ENCODE peak calls at places on chromosomes 4 and X, in eight cellular contexts. One of them, this sample, is unnamed.

GRCh38 chr4:156390599-156391296 is 437.1 kb upstream of the CTSO start:
- DNase-seq in ovary: no peak
- DNase-seq in endothelial cell of umbilical vein: no peak
- DNase-seq in stomach: no peak
- DNase-seq in sigmoid colon: no peak
- DNase-seq in adrenal gland: no peak
- DNase-seq in A549: no peak
- DNase-seq in heart left ventricle: no peak
- DNase-seq in this sample: no peak

GRCh38 chr4:102564399-102564921 is 63.3 kb downstream of the NFKB1 start:
- DNase-seq in ovary: no peak
- DNase-seq in endothelial cell of umbilical vein: no peak
- DNase-seq in stomach: no peak
- DNase-seq in sigmoid colon: no peak
- DNase-seq in adrenal gland: no peak
- DNase-seq in A549: no peak
- DNase-seq in heart left ventricle: no peak
- DNase-seq in this sample: no peak

GRCh38 chr4:116361782-116362181 is 723.6 kb downstream of the TRAM1L1 start:
- DNase-seq in ovary: no peak
- DNase-seq in endothelial cell of umbilical vein: no peak
- DNase-seq in stomach: no peak
- DNase-seq in sigmoid colon: no peak
- DNase-seq in adrenal gland: no peak
- DNase-seq in A549: no peak
- DNase-seq in heart left ventricle: no peak
- DNase-seq in this sample: peak; percentile 27

GRCh38 chr4:111400736-111401135 is 744.5 kb upstream of the FAM241A start:
- DNase-seq in ovary: no peak
- DNase-seq in endothelial cell of umbilical vein: peak; percentile 39
- DNase-seq in stomach: no peak
- DNase-seq in sigmoid colon: no peak
- DNase-seq in adrenal gland: no peak
- DNase-seq in A549: no peak
- DNase-seq in heart left ventricle: peak; percentile 21
- DNase-seq in this sample: no peak

GRCh38 chrX:141278306-141278705 is 36.0 kb upstream of the SPANXC start:
- DNase-seq in ovary: no peak
- DNase-seq in endothelial cell of umbilical vein: peak; percentile 29
- DNase-seq in stomach: no peak
- DNase-seq in sigmoid colon: no peak
- DNase-seq in adrenal gland: peak; percentile 25
- DNase-seq in A549: peak; percentile 22
- DNase-seq in heart left ventricle: no peak
- DNase-seq in this sample: peak; percentile 41

GRCh38 chr4:105605493-105605892 is 53.1 kb downstream of the ARHGEF38 start:
- DNase-seq in ovary: no peak
- DNase-seq in endothelial cell of umbilical vein: no peak
- DNase-seq in stomach: no peak
- DNase-seq in sigmoid colon: no peak
- DNase-seq in adrenal gland: no peak
- DNase-seq in A549: no peak
- DNase-seq in heart left ventricle: no peak
- DNase-seq in this sample: no peak

GRCh38 chr4:111494471-111494870 is 650.8 kb upstream of the FAM241A start:
- DNase-seq in ovary: no peak
- DNase-seq in endothelial cell of umbilical vein: no peak
- DNase-seq in stomach: no peak
- DNase-seq in sigmoid colon: no peak
- DNase-seq in adrenal gland: no peak
- DNase-seq in A549: no peak
- DNase-seq in heart left ventricle: no peak
- DNase-seq in this sample: no peak

GRCh38 chrX:16585486-16586370 is 64.2 kb upstream of the S100G start:
- DNase-seq in ovary: no peak
- DNase-seq in endothelial cell of umbilical vein: peak; percentile 57
- DNase-seq in stomach: no peak
- DNase-seq in sigmoid colon: no peak
- DNase-seq in adrenal gland: no peak
- DNase-seq in A549: no peak
- DNase-seq in heart left ventricle: no peak
- DNase-seq in this sample: no peak

GRCh38 chr4:159158083-159158617 is 55.3 kb downstream of the RAPGEF2 start:
- DNase-seq in ovary: no peak
- DNase-seq in endothelial cell of umbilical vein: peak; percentile 55
- DNase-seq in stomach: no peak
- DNase-seq in sigmoid colon: no peak
- DNase-seq in adrenal gland: no peak
- DNase-seq in A549: no peak
- DNase-seq in heart left ventricle: no peak
- DNase-seq in this sample: no peak

GRCh38 chrX:12877386-12877785 is 10.5 kb downstream of the TLR7 start:
- DNase-seq in ovary: no peak
- DNase-seq in endothelial cell of umbilical vein: peak; percentile 70
- DNase-seq in stomach: no peak
- DNase-seq in sigmoid colon: no peak
- DNase-seq in adrenal gland: no peak
- DNase-seq in A549: no peak
- DNase-seq in heart left ventricle: no peak
- DNase-seq in this sample: no peak

GRCh38 chr4:48129307-48130014 is 4.6 kb downstream of the TXK start:
- DNase-seq in ovary: peak; percentile 17
- DNase-seq in endothelial cell of umbilical vein: no peak
- DNase-seq in stomach: no peak
- DNase-seq in sigmoid colon: no peak
- DNase-seq in adrenal gland: no peak
- DNase-seq in A549: peak; percentile 7
- DNase-seq in heart left ventricle: no peak
- DNase-seq in this sample: no peak

GRCh38 chrX:23694606-23695005 is 27.3 kb downstream of the PRDX4 start:
- DNase-seq in ovary: peak; percentile 50
- DNase-seq in endothelial cell of umbilical vein: peak; percentile 42
- DNase-seq in stomach: peak; percentile 64
- DNase-seq in sigmoid colon: peak; percentile 82
- DNase-seq in adrenal gland: peak; percentile 71
- DNase-seq in A549: peak; percentile 77
- DNase-seq in heart left ventricle: peak; percentile 50
- DNase-seq in this sample: peak; percentile 78

GRCh38 chrX:140971385-140971784 is 31.0 kb upstream of the SPANXB1 start:
- DNase-seq in ovary: no peak
- DNase-seq in endothelial cell of umbilical vein: no peak
- DNase-seq in stomach: no peak
- DNase-seq in sigmoid colon: no peak
- DNase-seq in adrenal gland: no peak
- DNase-seq in A549: no peak
- DNase-seq in heart left ventricle: no peak
- DNase-seq in this sample: no peak

GRCh38 chrX:13090261-13091110 is 46.1 kb upstream of the FAM9C start:
- DNase-seq in ovary: no peak
- DNase-seq in endothelial cell of umbilical vein: peak; percentile 87
- DNase-seq in stomach: no peak
- DNase-seq in sigmoid colon: no peak
- DNase-seq in adrenal gland: no peak
- DNase-seq in A549: no peak
- DNase-seq in heart left ventricle: no peak
- DNase-seq in this sample: no peak

GRCh38 chr4:2449051-2449450 is 19.9 kb upstream of the RNF4 start:
- DNase-seq in ovary: no peak
- DNase-seq in endothelial cell of umbilical vein: no peak
- DNase-seq in stomach: no peak
- DNase-seq in sigmoid colon: no peak
- DNase-seq in adrenal gland: no peak
- DNase-seq in A549: no peak
- DNase-seq in heart left ventricle: no peak
- DNase-seq in this sample: no peak

GRCh38 chr4:53672873-53673272 is 81.6 kb upstream of the LNX1 start:
- DNase-seq in ovary: no peak
- DNase-seq in endothelial cell of umbilical vein: no peak
- DNase-seq in stomach: no peak
- DNase-seq in sigmoid colon: no peak
- DNase-seq in adrenal gland: no peak
- DNase-seq in A549: no peak
- DNase-seq in heart left ventricle: no peak
- DNase-seq in this sample: no peak

GRCh38 chr4:56276547-56276946 is 110.7 kb downstream of the AASDH start:
- DNase-seq in ovary: no peak
- DNase-seq in endothelial cell of umbilical vein: no peak
- DNase-seq in stomach: no peak
- DNase-seq in sigmoid colon: no peak
- DNase-seq in adrenal gland: no peak
- DNase-seq in A549: no peak
- DNase-seq in heart left ventricle: no peak
- DNase-seq in this sample: no peak

GRCh38 chr4:170675568-170676262 is 586.0 kb upstream of the AADAT start:
- DNase-seq in ovary: no peak
- DNase-seq in endothelial cell of umbilical vein: no peak
- DNase-seq in stomach: no peak
- DNase-seq in sigmoid colon: no peak
- DNase-seq in adrenal gland: no peak
- DNase-seq in A549: no peak
- DNase-seq in heart left ventricle: no peak
- DNase-seq in this sample: no peak

GRCh38 chrX:1481636-1482529 is 29.2 kb upstream of the ASMTL start:
- DNase-seq in ovary: no peak
- DNase-seq in endothelial cell of umbilical vein: peak; percentile 67
- DNase-seq in stomach: peak; percentile 57
- DNase-seq in sigmoid colon: peak; percentile 78
- DNase-seq in adrenal gland: peak; percentile 68
- DNase-seq in A549: peak; percentile 87
- DNase-seq in heart left ventricle: peak; percentile 77
- DNase-seq in this sample: peak; percentile 77

GRCh38 chr4:18844726-18845125 is 823.2 kb upstream of the LCORL start:
- DNase-seq in ovary: no peak
- DNase-seq in endothelial cell of umbilical vein: no peak
- DNase-seq in stomach: no peak
- DNase-seq in sigmoid colon: no peak
- DNase-seq in adrenal gland: no peak
- DNase-seq in A549: no peak
- DNase-seq in heart left ventricle: no peak
- DNase-seq in this sample: no peak

GRCh38 chrX:135740683-135741149 is 27.3 kb downstream of the CT45A3 start:
- DNase-seq in ovary: no peak
- DNase-seq in endothelial cell of umbilical vein: peak; percentile 6
- DNase-seq in stomach: peak; percentile 35
- DNase-seq in sigmoid colon: no peak
- DNase-seq in adrenal gland: peak; percentile 32
- DNase-seq in A549: peak; percentile 44
- DNase-seq in heart left ventricle: no peak
- DNase-seq in this sample: peak; percentile 12

GRCh38 chrX:123745511-123745910 is 12.7 kb upstream of the THOC2 start:
- DNase-seq in ovary: no peak
- DNase-seq in endothelial cell of umbilical vein: no peak
- DNase-seq in stomach: no peak
- DNase-seq in sigmoid colon: no peak
- DNase-seq in adrenal gland: no peak
- DNase-seq in A549: no peak
- DNase-seq in heart left ventricle: no peak
- DNase-seq in this sample: no peak

GRCh38 chr4:127291316-127291715 is 341.4 kb upstream of the INTU start:
- DNase-seq in ovary: no peak
- DNase-seq in endothelial cell of umbilical vein: no peak
- DNase-seq in stomach: no peak
- DNase-seq in sigmoid colon: no peak
- DNase-seq in adrenal gland: no peak
- DNase-seq in A549: no peak
- DNase-seq in heart left ventricle: no peak
- DNase-seq in this sample: no peak

GRCh38 chrX:11399481-11399880 is 106.3 kb downstream of the AMELX start:
- DNase-seq in ovary: no peak
- DNase-seq in endothelial cell of umbilical vein: no peak
- DNase-seq in stomach: no peak
- DNase-seq in sigmoid colon: no peak
- DNase-seq in adrenal gland: no peak
- DNase-seq in A549: no peak
- DNase-seq in heart left ventricle: no peak
- DNase-seq in this sample: no peak
- H3K4me1 ChIP-seq in ovary: peaks cover 6% of the 10 kb centered on the region
- H3K4me1 ChIP-seq in endothelial cell of umbilical vein: no peaks in the 10 kb centered on the region
- H3K4me1 ChIP-seq in stomach: no peaks in the 10 kb centered on the region
- H3K4me1 ChIP-seq in sigmoid colon: no peaks in the 10 kb centered on the region
- H3K4me1 ChIP-seq in adrenal gland: no peaks in the 10 kb centered on the region
- H3K4me1 ChIP-seq in A549: no peaks in the 10 kb centered on the region
- H3K4me1 ChIP-seq in heart left ventricle: no peaks in the 10 kb centered on the region
- H3K4me1 ChIP-seq in this sample: no peaks in the 10 kb centered on the region

DNA sequence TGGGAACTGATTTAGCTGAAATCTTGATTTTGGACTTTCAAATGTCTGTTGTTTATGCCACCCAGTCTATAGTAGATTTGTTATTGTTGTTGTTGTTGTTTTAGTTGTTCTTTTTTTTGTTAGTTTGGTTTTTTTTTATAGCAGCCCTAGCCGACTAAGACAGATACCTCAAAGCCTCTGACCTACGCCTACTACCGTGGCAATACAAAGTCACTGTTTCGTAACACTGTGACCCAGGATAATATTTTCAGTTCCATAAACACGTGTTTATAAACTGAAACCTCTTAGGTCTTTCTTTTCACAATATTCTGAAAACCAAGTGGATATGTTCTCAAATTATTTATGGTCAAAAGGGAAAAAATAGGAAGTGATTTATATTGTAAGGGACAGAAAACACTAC is 32.8 kb downstream of the VCX2 start:
- DNase-seq in ovary: no peak
- DNase-seq in endothelial cell of umbilical vein: no peak
- DNase-seq in stomach: no peak
- DNase-seq in sigmoid colon: no peak
- DNase-seq in adrenal gland: no peak
- DNase-seq in A549: no peak
- DNase-seq in heart left ventricle: no peak
- DNase-seq in this sample: no peak
- TF ChIP-seq POLR2A in ovary: no peak
- TF ChIP-seq POLR2A in endothelial cell of umbilical vein: no peak
- TF ChIP-seq POLR2A in stomach: no peak
- TF ChIP-seq POLR2A in sigmoid colon: no peak
- TF ChIP-seq POLR2A in adrenal gland: no peak
- TF ChIP-seq POLR2A in A549: no peak
- TF ChIP-seq POLR2A in heart left ventricle: no peak
- TF ChIP-seq POLR2A in this sample: no peak

GRCh38 chr4:72171761-72172160 is 140.0 kb downstream of the NPFFR2 start:
- DNase-seq in ovary: no peak
- DNase-seq in endothelial cell of umbilical vein: no peak
- DNase-seq in stomach: no peak
- DNase-seq in sigmoid colon: no peak
- DNase-seq in adrenal gland: no peak
- DNase-seq in A549: no peak
- DNase-seq in heart left ventricle: no peak
- DNase-seq in this sample: no peak
- H3K9me3 ChIP-seq in ovary: no peaks in the 10 kb centered on the region
- H3K9me3 ChIP-seq in endothelial cell of umbilical vein: no peaks in the 10 kb centered on the region
- H3K9me3 ChIP-seq in stomach: no peaks in the 10 kb centered on the region
- H3K9me3 ChIP-seq in sigmoid colon: peaks cover 2% of the 10 kb centered on the region
- H3K9me3 ChIP-seq in adrenal gland: no peaks in the 10 kb centered on the region
- H3K9me3 ChIP-seq in A549: no peaks in the 10 kb centered on the region
- H3K9me3 ChIP-seq in heart left ventricle: peaks cover 8% of the 10 kb centered on the region
- H3K9me3 ChIP-seq in this sample: no peaks in the 10 kb centered on the region

GRCh38 chr4:81052119-81053068 is 21.9 kb downstream of the BMP3 start:
- DNase-seq in ovary: peak; percentile 81
- DNase-seq in endothelial cell of umbilical vein: peak; percentile 52
- DNase-seq in stomach: peak; percentile 52
- DNase-seq in sigmoid colon: peak; percentile 80
- DNase-seq in adrenal gland: peak; percentile 34
- DNase-seq in A549: peak; percentile 45
- DNase-seq in heart left ventricle: no peak
- DNase-seq in this sample: peak; percentile 59

GRCh38 chr4:81049861-81050423 is 19.4 kb downstream of the BMP3 start:
- DNase-seq in ovary: no peak
- DNase-seq in endothelial cell of umbilical vein: no peak
- DNase-seq in stomach: no peak
- DNase-seq in sigmoid colon: no peak
- DNase-seq in adrenal gland: no peak
- DNase-seq in A549: no peak
- DNase-seq in heart left ventricle: no peak
- DNase-seq in this sample: no peak

GRCh38 chr4:81049310-81049709 is 18.8 kb downstream of the BMP3 start:
- DNase-seq in ovary: no peak
- DNase-seq in endothelial cell of umbilical vein: no peak
- DNase-seq in stomach: no peak
- DNase-seq in sigmoid colon: no peak
- DNase-seq in adrenal gland: no peak
- DNase-seq in A549: no peak
- DNase-seq in heart left ventricle: no peak
- DNase-seq in this sample: no peak
- H3K4me1 ChIP-seq in ovary: peaks cover 8% of the 10 kb centered on the region
- H3K4me1 ChIP-seq in endothelial cell of umbilical vein: no peaks in the 10 kb centered on the region
- H3K4me1 ChIP-seq in stomach: no peaks in the 10 kb centered on the region
- H3K4me1 ChIP-seq in sigmoid colon: no peaks in the 10 kb centered on the region
- H3K4me1 ChIP-seq in adrenal gland: no peaks in the 10 kb centered on the region
- H3K4me1 ChIP-seq in A549: no peaks in the 10 kb centered on the region
- H3K4me1 ChIP-seq in heart left ventricle: no peaks in the 10 kb centered on the region
- H3K4me1 ChIP-seq in this sample: no peaks in the 10 kb centered on the region